ENCODE peak calls at places on chromosomes 11 and 22, in nine cellular contexts. One of them, this sample, is unnamed.

GRCh38 chr22:41381329-41382097 is at the start of gene TEF:
- DNase-seq in CD4-positive, alpha-beta memory T cell: peak; percentile 99
- DNase-seq in right lobe of liver: peak; percentile 99
- DNase-seq in skeletal muscle cell: peak; percentile 97
- DNase-seq in CD8-positive, alpha-beta memory T cell: peak; percentile 99
- DNase-seq in lower lobe of right lung: peak; percentile 99
- DNase-seq in GM12865: peak; percentile 99
- DNase-seq in astrocyte of the cerebellum: peak; percentile 96
- DNase-seq in IMR-90: peak; percentile 98
- DNase-seq in this sample: peak; percentile 99

GRCh38 chr11:114796954-114797721 is 118.8 kb downstream of the NXPE2 start:
- DNase-seq in IMR-90: no peak
- DNase-seq in lower lobe of right lung: no peak
- DNase-seq in CD4-positive, alpha-beta memory T cell: no peak
- DNase-seq in skeletal muscle cell: no peak
- DNase-seq in GM12865: no peak
- DNase-seq in astrocyte of the cerebellum: no peak
- DNase-seq in right lobe of liver: no peak
- DNase-seq in CD8-positive, alpha-beta memory T cell: no peak
- DNase-seq in this sample: no peak

GRCh38 chr11:44876923-44877322 is 73.8 kb downstream of the TP53I11 start:
- DNase-seq in GM12865: no peak
- DNase-seq in right lobe of liver: no peak
- DNase-seq in IMR-90: no peak
- DNase-seq in CD4-positive, alpha-beta memory T cell: no peak
- DNase-seq in CD8-positive, alpha-beta memory T cell: no peak
- DNase-seq in skeletal muscle cell: no peak
- DNase-seq in astrocyte of the cerebellum: no peak
- DNase-seq in lower lobe of right lung: no peak
- DNase-seq in this sample: no peak

GRCh38 chr11:80970016-80970516 is 1529.2 kb upstream of the TENM4 start:
- DNase-seq in lower lobe of right lung: no peak
- DNase-seq in CD4-positive, alpha-beta memory T cell: no peak
- DNase-seq in GM12865: no peak
- DNase-seq in skeletal muscle cell: peak; percentile 32
- DNase-seq in astrocyte of the cerebellum: no peak
- DNase-seq in IMR-90: no peak
- DNase-seq in CD8-positive, alpha-beta memory T cell: no peak
- DNase-seq in right lobe of liver: no peak
- DNase-seq in this sample: no peak

GRCh38 chr11:67099841-67100324 is 19.2 kb upstream of the KDM2A start:
- DNase-seq in skeletal muscle cell: no peak
- DNase-seq in lower lobe of right lung: no peak
- DNase-seq in CD4-positive, alpha-beta memory T cell: no peak
- DNase-seq in IMR-90: no peak
- DNase-seq in CD8-positive, alpha-beta memory T cell: no peak
- DNase-seq in GM12865: peak; percentile 84
- DNase-seq in astrocyte of the cerebellum: no peak
- DNase-seq in right lobe of liver: no peak
- DNase-seq in this sample: no peak

GRCh38 chr11:114179234-114179941 is 116.8 kb upstream of the NNMT start:
- DNase-seq in GM12865: no peak
- DNase-seq in IMR-90: no peak
- DNase-seq in CD8-positive, alpha-beta memory T cell: no peak
- DNase-seq in lower lobe of right lung: peak; percentile 84
- DNase-seq in skeletal muscle cell: peak; percentile 99
- DNase-seq in right lobe of liver: peak; percentile 88
- DNase-seq in astrocyte of the cerebellum: peak; percentile 49
- DNase-seq in CD4-positive, alpha-beta memory T cell: peak; percentile 30
- DNase-seq in this sample: peak; percentile 93

GRCh38 chr11:134228625-134229024 is 4.2 kb downstream of the VPS26B start:
- DNase-seq in skeletal muscle cell: peak; percentile 10
- DNase-seq in IMR-90: no peak
- DNase-seq in lower lobe of right lung: no peak
- DNase-seq in right lobe of liver: no peak
- DNase-seq in CD4-positive, alpha-beta memory T cell: peak; percentile 16
- DNase-seq in astrocyte of the cerebellum: no peak
- DNase-seq in CD8-positive, alpha-beta memory T cell: peak; percentile 22
- DNase-seq in GM12865: peak; percentile 90
- DNase-seq in this sample: peak; percentile 80

GRCh38 chr11:47461876-47462275 is 12.9 kb upstream of the RAPSN start:
- DNase-seq in right lobe of liver: no peak
- DNase-seq in skeletal muscle cell: no peak
- DNase-seq in lower lobe of right lung: no peak
- DNase-seq in CD8-positive, alpha-beta memory T cell: no peak
- DNase-seq in GM12865: no peak
- DNase-seq in IMR-90: no peak
- DNase-seq in astrocyte of the cerebellum: no peak
- DNase-seq in CD4-positive, alpha-beta memory T cell: no peak
- DNase-seq in this sample: no peak

GRCh38 chr22:29994027-29994715 is 86.1 kb upstream of the HORMAD2 start:
- DNase-seq in lower lobe of right lung: no peak
- DNase-seq in skeletal muscle cell: no peak
- DNase-seq in CD4-positive, alpha-beta memory T cell: no peak
- DNase-seq in CD8-positive, alpha-beta memory T cell: no peak
- DNase-seq in astrocyte of the cerebellum: peak; percentile 22
- DNase-seq in GM12865: no peak
- DNase-seq in IMR-90: peak; percentile 89
- DNase-seq in right lobe of liver: no peak
- DNase-seq in this sample: no peak

GRCh38 chr11:10864688-10865087 is 6.8 kb upstream of the ZBED5 start:
- DNase-seq in CD4-positive, alpha-beta memory T cell: no peak
- DNase-seq in CD8-positive, alpha-beta memory T cell: no peak
- DNase-seq in IMR-90: peak; percentile 54
- DNase-seq in GM12865: no peak
- DNase-seq in lower lobe of right lung: no peak
- DNase-seq in astrocyte of the cerebellum: no peak
- DNase-seq in right lobe of liver: no peak
- DNase-seq in skeletal muscle cell: no peak
- DNase-seq in this sample: no peak

GRCh38 chr11:65574963-65575567 is 788 bp upstream of the EHBP1L1 start:
- DNase-seq in GM12865: no peak
- DNase-seq in IMR-90: no peak
- DNase-seq in lower lobe of right lung: no peak
- DNase-seq in CD4-positive, alpha-beta memory T cell: peak; percentile 49
- DNase-seq in right lobe of liver: no peak
- DNase-seq in skeletal muscle cell: no peak
- DNase-seq in CD8-positive, alpha-beta memory T cell: peak; percentile 28
- DNase-seq in astrocyte of the cerebellum: no peak
- DNase-seq in this sample: peak; percentile 52

GRCh38 chr11:121762820-121763219 is 310.1 kb upstream of the SORL1-AS1 start:
- DNase-seq in astrocyte of the cerebellum: peak; percentile 36
- DNase-seq in IMR-90: peak; percentile 52
- DNase-seq in CD8-positive, alpha-beta memory T cell: no peak
- DNase-seq in CD4-positive, alpha-beta memory T cell: no peak
- DNase-seq in GM12865: no peak
- DNase-seq in right lobe of liver: no peak
- DNase-seq in lower lobe of right lung: no peak
- DNase-seq in skeletal muscle cell: peak; percentile 19
- DNase-seq in this sample: peak; percentile 70

GRCh38 chr11:2792376-2793250 is 92.8 kb upstream of the KCNQ1OT1 start:
- DNase-seq in CD8-positive, alpha-beta memory T cell: no peak
- DNase-seq in IMR-90: no peak
- DNase-seq in lower lobe of right lung: peak; percentile 37
- DNase-seq in astrocyte of the cerebellum: no peak
- DNase-seq in skeletal muscle cell: no peak
- DNase-seq in GM12865: no peak
- DNase-seq in right lobe of liver: peak; percentile 35
- DNase-seq in CD4-positive, alpha-beta memory T cell: no peak
- DNase-seq in this sample: no peak

GRCh38 chr11:126489791-126490190 is 134.3 kb downstream of the ST3GAL4 start:
- DNase-seq in astrocyte of the cerebellum: no peak
- DNase-seq in CD8-positive, alpha-beta memory T cell: no peak
- DNase-seq in skeletal muscle cell: no peak
- DNase-seq in lower lobe of right lung: no peak
- DNase-seq in IMR-90: peak; percentile 41
- DNase-seq in right lobe of liver: no peak
- DNase-seq in CD4-positive, alpha-beta memory T cell: no peak
- DNase-seq in GM12865: no peak
- DNase-seq in this sample: no peak

GRCh38 chr22:30159561-30160353 is 79.5 kb downstream of the HORMAD2 start:
- DNase-seq in CD8-positive, alpha-beta memory T cell: no peak
- DNase-seq in CD4-positive, alpha-beta memory T cell: no peak
- DNase-seq in right lobe of liver: peak; percentile 61
- DNase-seq in IMR-90: peak; percentile 86
- DNase-seq in lower lobe of right lung: no peak
- DNase-seq in astrocyte of the cerebellum: peak; percentile 62
- DNase-seq in skeletal muscle cell: peak; percentile 54
- DNase-seq in GM12865: no peak
- DNase-seq in this sample: peak; percentile 87

GRCh38 chr11:44805596-44805995 is 78.8 kb downstream of the TSPAN18 start:
- DNase-seq in right lobe of liver: no peak
- DNase-seq in IMR-90: peak; percentile 25
- DNase-seq in CD8-positive, alpha-beta memory T cell: no peak
- DNase-seq in astrocyte of the cerebellum: no peak
- DNase-seq in lower lobe of right lung: no peak
- DNase-seq in skeletal muscle cell: no peak
- DNase-seq in GM12865: no peak
- DNase-seq in CD4-positive, alpha-beta memory T cell: no peak
- DNase-seq in this sample: no peak

GRCh38 chr11:19714093-19714386 is 1.4 kb downstream of the NAV2 start:
- DNase-seq in astrocyte of the cerebellum: no peak
- DNase-seq in GM12865: no peak
- DNase-seq in CD8-positive, alpha-beta memory T cell: no peak
- DNase-seq in CD4-positive, alpha-beta memory T cell: peak; percentile 5
- DNase-seq in lower lobe of right lung: no peak
- DNase-seq in IMR-90: peak; percentile 19
- DNase-seq in right lobe of liver: no peak
- DNase-seq in skeletal muscle cell: no peak
- DNase-seq in this sample: peak; percentile 78

GRCh38 chr11:93113824-93114223 is 84.0 kb downstream of the SLC36A4 start:
- DNase-seq in CD4-positive, alpha-beta memory T cell: no peak
- DNase-seq in lower lobe of right lung: no peak
- DNase-seq in CD8-positive, alpha-beta memory T cell: no peak
- DNase-seq in GM12865: no peak
- DNase-seq in astrocyte of the cerebellum: no peak
- DNase-seq in skeletal muscle cell: no peak
- DNase-seq in IMR-90: no peak
- DNase-seq in right lobe of liver: no peak
- DNase-seq in this sample: no peak

GRCh38 chr11:41784513-41785335 is 325.3 kb upstream of the LRRC4C start:
- DNase-seq in right lobe of liver: no peak
- DNase-seq in lower lobe of right lung: no peak
- DNase-seq in IMR-90: no peak
- DNase-seq in astrocyte of the cerebellum: no peak
- DNase-seq in skeletal muscle cell: no peak
- DNase-seq in CD4-positive, alpha-beta memory T cell: no peak
- DNase-seq in CD8-positive, alpha-beta memory T cell: no peak
- DNase-seq in GM12865: peak; percentile 1
- DNase-seq in this sample: no peak
- H3K4me3 ChIP-seq in right lobe of liver: no peak overlapping the region
- H3K4me3 ChIP-seq in lower lobe of right lung: no peak overlapping the region
- H3K4me3 ChIP-seq in IMR-90: no peak overlapping the region
- H3K4me3 ChIP-seq in astrocyte of the cerebellum: no peak overlapping the region
- H3K4me3 ChIP-seq in skeletal muscle cell: no peak overlapping the region
- H3K4me3 ChIP-seq in CD4-positive, alpha-beta memory T cell: no peak overlapping the region
- H3K4me3 ChIP-seq in CD8-positive, alpha-beta memory T cell: no peak overlapping the region
- H3K4me3 ChIP-seq in GM12865: no peak overlapping the region
- H3K4me3 ChIP-seq in this sample: no peak overlapping the region

DNA sequence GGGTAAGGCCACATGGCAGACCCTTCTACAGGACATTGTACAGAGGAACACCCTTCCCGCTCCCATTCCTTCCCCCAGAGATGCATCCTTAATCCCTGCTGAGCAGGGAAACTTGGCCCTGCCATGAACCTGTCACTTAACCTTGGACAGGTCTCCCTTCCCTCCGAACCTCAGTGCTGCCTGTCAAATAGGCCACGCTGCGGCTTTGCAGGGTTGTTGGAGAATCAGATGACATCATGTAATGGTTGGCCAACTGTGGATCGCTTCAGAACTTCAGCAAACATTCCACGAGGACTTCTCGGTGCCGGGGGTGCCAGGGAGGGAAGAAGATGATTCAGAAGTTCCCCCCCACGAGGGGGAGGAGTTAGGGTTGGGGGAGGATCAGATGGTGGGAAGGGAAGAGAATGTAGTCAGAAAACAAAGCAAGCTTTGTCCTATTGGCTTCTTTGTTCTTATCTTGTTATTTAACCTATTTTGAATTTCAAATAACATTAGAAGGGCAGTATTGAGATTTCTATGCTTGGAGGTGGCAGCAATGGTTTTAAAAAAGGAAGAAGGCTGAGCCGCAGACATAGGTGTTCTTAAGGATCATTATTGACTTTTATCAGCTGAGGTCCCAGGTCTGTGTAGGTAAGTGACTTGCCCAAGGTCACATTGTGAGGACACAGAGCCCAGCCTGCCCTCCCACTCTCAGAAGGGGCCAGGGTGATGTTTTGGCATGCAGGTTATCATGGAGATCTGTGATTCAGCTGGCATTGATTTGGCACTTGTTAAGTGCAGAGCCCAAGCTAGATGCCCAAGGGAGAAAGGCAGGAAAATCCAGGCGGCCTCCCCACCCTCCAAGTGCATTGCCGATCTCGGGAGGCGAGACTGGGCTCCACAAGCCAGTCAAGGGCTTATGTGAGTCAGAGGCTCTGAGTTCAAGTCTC is 3.1 kb downstream of the CDC42EP1 start:
- DNase-seq in IMR-90: peak; percentile 97
- DNase-seq in GM12865: no peak
- DNase-seq in CD4-positive, alpha-beta memory T cell: no peak
- DNase-seq in skeletal muscle cell: peak; percentile 86
- DNase-seq in right lobe of liver: no peak
- DNase-seq in lower lobe of right lung: peak; percentile 69
- DNase-seq in astrocyte of the cerebellum: peak; percentile 83
- DNase-seq in CD8-positive, alpha-beta memory T cell: no peak
- DNase-seq in this sample: peak; percentile 95
- H3K4me3 ChIP-seq in IMR-90: no peak overlapping the region
- H3K4me3 ChIP-seq in GM12865: no peak overlapping the region
- H3K4me3 ChIP-seq in CD4-positive, alpha-beta memory T cell: no peak overlapping the region
- H3K4me3 ChIP-seq in skeletal muscle cell: peak overlapping the region; percentile 17
- H3K4me3 ChIP-seq in right lobe of liver: peak overlapping the region; percentile 84
- H3K4me3 ChIP-seq in lower lobe of right lung: peak overlapping the region; percentile 8
- H3K4me3 ChIP-seq in astrocyte of the cerebellum: peak overlapping the region; percentile 90
- H3K4me3 ChIP-seq in CD8-positive, alpha-beta memory T cell: no peak overlapping the region
- H3K4me3 ChIP-seq in this sample: peak overlapping the region; percentile 40

GRCh38 chr11:129987950-129988349 is 14.7 kb downstream of the PRDM10 start:
- DNase-seq in CD8-positive, alpha-beta memory T cell: no peak
- DNase-seq in lower lobe of right lung: no peak
- DNase-seq in astrocyte of the cerebellum: no peak
- DNase-seq in right lobe of liver: no peak
- DNase-seq in GM12865: no peak
- DNase-seq in IMR-90: no peak
- DNase-seq in CD4-positive, alpha-beta memory T cell: no peak
- DNase-seq in skeletal muscle cell: no peak
- DNase-seq in this sample: no peak
- H3K4me3 ChIP-seq in CD8-positive, alpha-beta memory T cell: no peak overlapping the region
- H3K4me3 ChIP-seq in lower lobe of right lung: no peak overlapping the region
- H3K4me3 ChIP-seq in astrocyte of the cerebellum: no peak overlapping the region
- H3K4me3 ChIP-seq in right lobe of liver: no peak overlapping the region
- H3K4me3 ChIP-seq in GM12865: no peak overlapping the region
- H3K4me3 ChIP-seq in IMR-90: no peak overlapping the region
- H3K4me3 ChIP-seq in CD4-positive, alpha-beta memory T cell: no peak overlapping the region
- H3K4me3 ChIP-seq in skeletal muscle cell: no peak overlapping the region
- H3K4me3 ChIP-seq in this sample: no peak overlapping the region

DNA sequence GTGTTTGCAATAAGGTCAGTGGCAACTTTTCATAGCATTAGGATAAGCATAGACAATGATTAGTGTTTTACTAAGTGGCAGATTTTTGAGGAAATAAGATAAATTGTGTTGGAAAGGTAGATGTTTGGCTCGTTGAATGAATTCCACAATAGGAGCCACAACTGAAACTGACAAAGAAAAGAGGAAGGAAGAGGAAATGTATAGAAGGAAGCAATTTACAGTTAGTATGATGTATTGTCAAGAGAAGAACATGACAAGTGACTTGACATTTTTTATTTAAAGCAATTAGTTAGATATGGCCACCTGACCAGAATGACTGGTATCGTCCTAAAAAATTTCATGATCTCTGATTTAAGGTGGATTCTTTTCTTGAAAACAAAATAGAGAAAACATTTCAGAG is 3.1 kb upstream of the RAG2 start:
- DNase-seq in right lobe of liver: no peak
- DNase-seq in IMR-90: no peak
- DNase-seq in skeletal muscle cell: no peak
- DNase-seq in astrocyte of the cerebellum: no peak
- DNase-seq in lower lobe of right lung: no peak
- DNase-seq in CD8-positive, alpha-beta memory T cell: no peak
- DNase-seq in GM12865: no peak
- DNase-seq in CD4-positive, alpha-beta memory T cell: no peak
- DNase-seq in this sample: no peak
- H3K4me3 ChIP-seq in right lobe of liver: no peak overlapping the region
- H3K4me3 ChIP-seq in IMR-90: no peak overlapping the region
- H3K4me3 ChIP-seq in skeletal muscle cell: no peak overlapping the region
- H3K4me3 ChIP-seq in astrocyte of the cerebellum: no peak overlapping the region
- H3K4me3 ChIP-seq in lower lobe of right lung: no peak overlapping the region
- H3K4me3 ChIP-seq in CD8-positive, alpha-beta memory T cell: no peak overlapping the region
- H3K4me3 ChIP-seq in GM12865: no peak overlapping the region
- H3K4me3 ChIP-seq in CD4-positive, alpha-beta memory T cell: no peak overlapping the region
- H3K4me3 ChIP-seq in this sample: no peak overlapping the region

This sample was measured in foreskin fibroblast.